ENCODE peak calls at places on chromosomes 6 and 20, in eight cellular contexts. R is MCF 10A; A is A549; E is GM23338; K is mucosa of descending colon; Y is tibial nerve; Z is CD8-positive, alpha-beta T cell; U is AG10803. V is an unnamed sample.

GRCh38 chr20:20820780-20821495 is 108.5 kb upstream of the RALGAPA2 start:
- DNase-seq in R (no peak), A (no peak), E (no peak), K (no peak), Y (no peak), Z (no peak), U (no peak), V (no peak)

GRCh38 chr6:36319436-36319762 is 17.3 kb downstream of the BNIP5 start:
- DNase-seq in R (no peak), A (no peak), E (no peak), K (peak; percentile 87), Y (no peak), Z (no peak), U (no peak), V (no peak)

GRCh38 chr6:75084872-75085381 is 120.9 kb downstream of the COL12A1 start:
- DNase-seq in R (no peak), A (no peak), E (peak; percentile 72), K (peak; percentile 25), Y (no peak), Z (no peak), U (no peak), V (no peak)

GRCh38 chr6:3801960-3802359 is 47.2 kb upstream of the FAM50B start:
- DNase-seq in R (no peak), A (no peak), E (no peak), K (no peak), Y (no peak), Z (no peak), U (no peak), V (no peak)

GRCh38 chr6:31004285-31004684 is 6.0 kb upstream of the MUC22 start:
- DNase-seq in R (no peak), A (no peak), E (no peak), K (no peak), Y (no peak), Z (no peak), U (no peak), V (no peak)

GRCh38 chr6:148144917-148145521 is 197.6 kb upstream of the SASH1 start:
- DNase-seq in R (peak; percentile 76), A (peak; percentile 12), E (peak; percentile 88), K (peak; percentile 88), Y (peak; percentile 56), Z (peak; percentile 51), U (peak; percentile 76), V (peak; percentile 32)

GRCh38 chr6:38027685-38028373 is 208.3 kb downstream of the ZFAND3 start:
- DNase-seq in R (no peak), A (no peak), E (peak; percentile 39), K (no peak), Y (no peak), Z (no peak), U (peak; percentile 17), V (no peak)

GRCh38 chr6:54813901-54814300 is 32.7 kb upstream of the FAM83B start:
- DNase-seq in R (no peak), A (no peak), E (no peak), K (no peak), Y (no peak), Z (no peak), U (peak; percentile 7), V (no peak)

GRCh38 chr20:43979576-43979975 is 64.9 kb downstream of the TOX2 start:
- DNase-seq in R (no peak), A (no peak), E (no peak), K (no peak), Y (no peak), Z (no peak), U (no peak), V (no peak)

GRCh38 chr6:25366785-25367657 is 87.8 kb downstream of the CARMIL1 start:
- DNase-seq in R (peak; percentile 50), A (no peak), E (no peak), K (no peak), Y (no peak), Z (peak; percentile 72), U (peak; percentile 23), V (peak; percentile 24)

GRCh38 chr6:143187173-143187908 is 126.7 kb downstream of the AIG1 start:
- DNase-seq in R (peak; percentile 1), A (no peak), E (no peak), K (no peak), Y (no peak), Z (no peak), U (peak; percentile 99), V (no peak)

GRCh38 chr6:149031545-149032317 is 284.9 kb downstream of the UST start:
- DNase-seq in R (peak; percentile 96), A (peak; percentile 70), E (no peak), K (no peak), Y (no peak), Z (no peak), U (peak; percentile 86), V (no peak)

GRCh38 chr20:32535316-32535952 is 49.7 kb downstream of the NOL4L start:
- DNase-seq in R (no peak), A (no peak), E (no peak), K (no peak), Y (no peak), Z (peak; percentile 64), U (no peak), V (no peak)

GRCh38 chr6:34393191-34393967 is 910 bp upstream of the NUDT3 start:
- DNase-seq in R (no peak), A (no peak), E (no peak), K (peak; percentile 66), Y (no peak), Z (no peak), U (no peak), V (no peak)

GRCh38 chr6:37170273-37171140 is 555 bp downstream of the PIM1 start:
- DNase-seq in R (peak; percentile 43), A (peak; percentile 42), E (peak; percentile 72), K (peak; percentile 50), Y (no peak), Z (peak; percentile 74), U (peak; percentile 42), V (peak; percentile 23)

GRCh38 chr6:7723041-7723447 is 2.9 kb upstream of the BMP6 start:
- DNase-seq in R (peak; percentile 74), A (peak; percentile 39), E (peak; percentile 92), K (peak; percentile 86), Y (peak; percentile 77), Z (peak; percentile 57), U (peak; percentile 91), V (peak; percentile 37)

GRCh38 chr6:40523505-40524172 is 63.5 kb downstream of the LRFN2 start:
- DNase-seq in R (peak; percentile 57), A (no peak), E (peak; percentile 46), K (no peak), Y (no peak), Z (no peak), U (no peak), V (no peak)

GRCh38 chr6:23446394-23447001 is 679.5 kb upstream of the NRSN1 start:
- DNase-seq in R (peak; percentile 47), A (peak; percentile 2), E (peak; percentile 42), K (no peak), Y (no peak), Z (no peak), U (peak; percentile 55), V (no peak)
- TF ChIP-seq CTCF in R (peak; percentile 41), A (peak; percentile 41), E (peak; percentile 68), K (no peak), Y (peak; percentile 35), Z (no peak), U (peak; percentile 73), V (no peak)

GRCh38 chr6:10847684-10848083 is 9.3 kb upstream of the MAK start:
- DNase-seq in R (peak; percentile 11), A (no peak), E (peak; percentile 27), K (no peak), Y (no peak), Z (no peak), U (no peak), V (no peak)
- TF ChIP-seq CTCF in R (peak; percentile 21), A (peak; percentile 29), E (peak; percentile 57), K (no peak), Y (no peak), Z (peak; percentile 32), U (peak; percentile 29), V (peak; percentile 9)

GRCh38 chr6:144215932-144216667 is 65.8 kb downstream of the STX11 start:
- DNase-seq in R (peak; percentile 91), A (peak; percentile 67), E (peak; percentile 97), K (peak; percentile 96), Y (peak; percentile 95), Z (peak; percentile 97), U (peak; percentile 97), V (peak; percentile 88)

GRCh38 chr6:144217797-144218196 is 67.3 kb upstream of the UTRN start:
- DNase-seq in R (no peak), A (no peak), E (no peak), K (no peak), Y (no peak), Z (no peak), U (no peak), V (no peak)

GRCh38 chr6:144215402-144215931 is 65.2 kb downstream of the STX11 start:
- DNase-seq in R (peak; percentile 40), A (peak; percentile 18), E (no peak), K (peak; percentile 54), Y (no peak), Z (peak; percentile 62), U (peak; percentile 56), V (peak; percentile 1)

GRCh38 chr6:144217264-144217663 is 66.9 kb downstream of the STX11 start:
- DNase-seq in R (no peak), A (no peak), E (no peak), K (peak; percentile 6), Y (no peak), Z (no peak), U (no peak), V (no peak)

DNA sequence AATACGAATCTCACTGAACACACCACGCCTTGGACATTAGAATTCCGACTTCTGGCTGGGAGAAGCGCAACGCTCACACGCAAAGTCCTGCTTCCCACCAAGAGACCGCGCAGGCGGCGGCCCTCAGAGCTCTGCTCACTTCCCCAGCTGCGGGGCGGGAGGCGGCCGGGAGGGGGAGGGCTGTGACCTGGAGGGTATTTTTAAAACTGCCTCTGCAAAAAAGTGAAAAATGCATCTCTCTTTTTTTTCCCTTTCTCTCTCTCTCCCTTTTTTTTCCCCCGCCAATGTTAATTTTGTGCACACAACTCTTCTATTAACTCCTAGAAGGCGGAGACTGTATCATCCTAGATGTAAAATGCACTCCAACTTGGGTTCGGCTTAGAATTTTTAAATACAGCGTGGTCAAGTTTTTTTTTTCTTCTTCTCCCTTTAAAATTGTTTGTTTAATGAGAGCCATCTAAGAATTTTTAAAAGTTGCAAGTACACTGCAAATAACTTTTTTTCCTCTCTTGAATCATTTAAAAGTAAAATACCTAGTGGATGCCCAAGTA is 66.4 kb downstream of the STX11 start:
- DNase-seq in R (no peak), A (peak; percentile 69), E (peak; percentile 82), K (no peak), Y (no peak), Z (no peak), U (no peak), V (no peak)
- TF ChIP-seq CTCF in R (no peak), A (no peak), E (no peak), K (no peak), Y (no peak), Z (no peak), U (peak; percentile 35), V (no peak)

DNA sequence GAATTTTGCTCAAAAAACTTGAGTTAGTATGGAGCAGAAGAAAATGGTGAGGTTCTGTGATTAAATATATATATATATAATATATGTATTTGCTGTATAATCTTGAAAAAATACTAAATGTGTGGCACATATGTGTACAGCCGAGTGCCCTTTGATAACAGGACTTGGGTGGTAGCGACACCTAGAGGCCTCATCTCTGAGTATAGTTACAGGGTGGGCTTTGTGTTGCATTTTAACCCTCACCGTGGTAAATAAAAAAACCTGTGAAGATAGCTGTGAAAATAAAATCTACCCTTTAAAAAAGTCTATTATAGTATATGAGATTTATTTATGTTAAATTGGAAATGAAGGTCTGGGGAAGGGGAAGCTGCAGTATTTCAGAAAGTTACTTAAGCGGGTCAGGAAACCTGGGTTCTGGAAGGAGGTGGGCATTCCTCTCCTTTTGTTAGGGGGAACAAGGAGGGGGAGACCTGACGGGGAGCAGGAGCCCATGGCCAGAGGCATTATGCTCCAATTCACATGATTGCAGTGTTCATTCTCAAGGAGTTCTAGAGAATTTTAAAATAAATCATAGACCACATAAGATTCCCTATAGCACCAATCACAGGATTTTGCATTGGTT is 82.7 kb downstream of the SH3BGRL2 start:
- DNase-seq in R (peak; percentile 64), A (peak; percentile 1), E (peak; percentile 78), K (peak; percentile 85), Y (no peak), Z (peak; percentile 70), U (peak; percentile 23), V (peak; percentile 8)
- TF ChIP-seq CTCF in R (peak; percentile 76), A (peak; percentile 63), E (peak; percentile 85), K (peak; percentile 33), Y (peak; percentile 56), Z (peak; percentile 70), U (peak; percentile 69), V (peak; percentile 79)